ENCODE peak calls at places on chromosomes 16 and 17, in four cellular contexts. I is heart right ventricle, B is brain microvascular endothelial cell, H is A673. O is an unnamed sample. For H3K27me3, the result is how much of the 10 kb centered on the place peaks cover.

GRCh38 chr17:77371117-77371887 is 230.5 kb downstream of the SEC14L1 start:
- DNase-seq in I (no peak), B (peak), H (no peak), O (peak)

GRCh38 chr17:74737299-74738050 is 419 bp downstream of the RAB37 start:
- DNase-seq in I (no peak), B (no peak), H (peak), O (no peak)

GRCh38 chr16:65119905-65120341 is 1.9 kb downstream of the CDH11 start:
- DNase-seq in I (no peak), B (peak), H (peak), O (no peak)

GRCh38 chr16:50276128-50276444 is 9.7 kb downstream of the ADCY7 start:
- DNase-seq in I (no peak), B (no peak), H (no peak), O (no peak)

GRCh38 chr16:4648917-4649316 is 24.3 kb downstream of the MGRN1 start:
- DNase-seq in I (no peak), B (no peak), H (no peak), O (no peak)

GRCh38 chr16:65125871-65126270 is 4.0 kb upstream of the CDH11 start:
- DNase-seq in I (no peak), B (no peak), H (peak), O (no peak)

GRCh38 chr16:69225136-69225535 is 38.2 kb downstream of the SNTB2 start:
- DNase-seq in I (no peak), B (no peak), H (no peak), O (no peak)

GRCh38 chr17:13128676-13129075 is 110.8 kb upstream of the ELAC2 start:
- DNase-seq in I (no peak), B (no peak), H (no peak), O (no peak)

GRCh38 chr16:4846503-4846900 is 586 bp downstream of the GLYR1 start:
- DNase-seq in I (peak), B (peak), H (peak), O (peak)

GRCh38 chr16:81041696-81042095 is 6.1 kb downstream of the ATMIN start:
- DNase-seq in I (no peak), B (no peak), H (no peak), O (no peak)

GRCh38 chr17:13024526-13025263 is 6.9 kb upstream of the ELAC2 start:
- DNase-seq in I (peak), B (peak), H (peak), O (peak)

GRCh38 chr17:40219073-40219860 is at the start of gene WIPF2:
- DNase-seq in I (peak), B (peak), H (peak), O (peak)

GRCh38 chr16:67198238-67198734 is 645 bp upstream of the ELMO3 start:
- DNase-seq in I (no peak), B (no peak), H (peak), O (no peak)

GRCh38 chr17:76268991-76269981 is 4.1 kb downstream of the UBALD2 start:
- DNase-seq in I (no peak), B (no peak), H (no peak), O (peak)

GRCh38 chr17:66481259-66481658 is 178.8 kb downstream of the PRKCA start:
- DNase-seq in I (no peak), B (no peak), H (no peak), O (no peak)

GRCh38 chr17:36696805-36697204 is 95.4 kb downstream of the MRM1 start:
- DNase-seq in I (no peak), B (no peak), H (no peak), O (no peak)

GRCh38 chr17:36687736-36688135 is 86.4 kb downstream of the MRM1 start:
- DNase-seq in I (no peak), B (no peak), H (no peak), O (no peak)

GRCh38 chr17:36689089-36689667 is 87.8 kb downstream of the MRM1 start:
- DNase-seq in I (no peak), B (no peak), H (no peak), O (no peak)

GRCh38 chr17:36690190-36690589 is 88.8 kb downstream of the MRM1 start:
- DNase-seq in I (no peak), B (no peak), H (no peak), O (no peak)

GRCh38 chr17:36691606-36692005 is 90.2 kb downstream of the MRM1 start:
- DNase-seq in I (no peak), B (no peak), H (no peak), O (no peak)
- H3K27ac ChIP-seq in I (no peak), B (no peak), H (no peak), O (no peak)

GRCh38 chr16:1154887-1155331 is 2.0 kb downstream of the CACNA1H start:
- DNase-seq in I (no peak), B (no peak), H (no peak), O (no peak)

GRCh38 chr16:1155353-1156110 is 2.6 kb downstream of the CACNA1H start:
- DNase-seq in I (no peak), B (no peak), H (no peak), O (no peak)

GRCh38 chr16:1157639-1158455 is 4.9 kb downstream of the CACNA1H start:
- DNase-seq in I (peak), B (no peak), H (no peak), O (peak)

GRCh38 chr16:1156983-1157638 is 4.2 kb downstream of the CACNA1H start:
- DNase-seq in I (peak), B (no peak), H (no peak), O (no peak)

DNA sequence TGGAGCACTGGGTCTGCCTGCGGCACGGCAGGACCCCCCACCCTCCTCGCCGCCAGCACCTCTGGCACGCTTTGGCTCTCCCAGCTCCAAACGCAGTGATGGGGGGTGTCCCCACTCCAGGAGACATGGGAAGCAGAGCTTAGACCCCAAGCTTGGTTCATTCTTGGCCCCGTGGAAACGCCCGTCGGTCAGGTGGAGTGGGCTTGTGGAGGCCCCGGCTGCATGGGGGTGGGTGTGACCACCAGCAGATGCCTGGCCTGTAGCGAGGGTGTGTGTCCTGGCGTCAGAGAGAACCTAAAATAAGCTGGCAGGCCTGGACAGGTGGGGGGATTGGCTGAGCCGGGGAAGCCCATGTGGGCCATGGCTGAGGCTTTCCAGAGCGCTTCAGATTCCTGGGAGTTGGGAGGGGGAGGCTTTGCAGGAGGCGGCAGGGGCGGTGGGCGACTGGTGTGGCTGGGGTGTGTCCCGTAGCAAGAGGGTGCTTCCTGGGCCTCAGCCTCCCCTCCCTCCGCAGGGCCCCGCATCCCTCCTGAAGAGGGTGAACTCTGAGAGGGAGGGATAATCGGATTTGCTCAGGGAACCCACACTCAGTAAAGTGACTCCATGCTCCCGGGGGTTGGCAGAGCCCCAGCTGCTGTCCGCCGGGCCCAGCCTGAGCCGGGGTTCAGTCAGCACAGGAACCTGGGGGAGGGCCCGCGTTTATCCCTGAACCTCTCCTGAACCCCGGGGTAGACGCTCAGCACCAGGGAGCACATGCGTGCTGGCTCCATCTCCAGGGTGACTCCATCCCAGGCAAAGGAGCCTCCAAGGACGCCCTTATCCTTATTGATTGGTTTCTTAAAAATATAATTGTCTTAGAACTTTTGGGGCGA is 3.4 kb downstream of the CACNA1H start:
- DNase-seq in I (no peak), B (no peak), H (peak), O (no peak)
- H3K27me3 ChIP-seq in I (half or more), B (under half), H (under half), O (under half)

DNA sequence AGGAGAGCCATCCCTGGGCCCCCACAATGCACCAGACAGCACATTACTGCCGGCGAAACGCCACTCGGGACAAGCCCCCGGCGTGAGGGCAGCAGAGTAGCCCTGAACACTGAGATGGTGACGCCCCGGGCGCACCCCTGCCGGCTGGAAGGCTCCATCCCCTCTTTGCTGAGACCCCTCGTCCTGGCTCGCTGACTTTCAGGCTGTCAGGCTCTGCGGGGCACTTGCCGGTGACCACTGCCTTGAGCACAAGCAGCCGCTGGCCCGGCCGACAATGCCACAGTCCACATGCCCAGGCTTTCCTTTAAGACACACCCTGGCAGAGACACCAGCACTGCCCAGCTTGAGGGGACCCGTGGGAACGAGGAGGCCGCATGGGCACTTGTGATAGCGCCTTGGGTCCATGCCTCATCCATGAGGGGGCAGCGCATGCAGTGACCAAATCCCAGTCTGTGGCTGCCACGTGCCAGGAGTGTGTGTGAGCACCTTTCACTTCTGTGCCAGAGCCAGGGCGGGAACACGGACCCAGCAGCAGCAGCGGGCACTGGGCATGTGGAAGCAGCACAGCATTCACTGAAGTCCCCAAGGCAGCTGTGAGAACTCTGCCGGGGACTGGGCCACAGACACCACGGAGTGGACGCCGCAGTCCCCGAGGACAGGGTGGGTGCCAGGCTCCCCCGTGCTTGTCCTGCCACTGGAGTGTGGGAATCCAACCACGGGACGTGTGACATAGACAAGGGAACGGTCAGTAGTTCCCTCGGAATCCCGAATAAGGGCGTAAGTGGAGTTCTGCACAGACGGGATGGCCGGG is 24.5 kb downstream of the NDUFAF8 start:
- DNase-seq in I (no peak), B (no peak), H (no peak), O (no peak)
- H3K27ac ChIP-seq in I (no peak), B (no peak), H (no peak), O (no peak)

DNA sequence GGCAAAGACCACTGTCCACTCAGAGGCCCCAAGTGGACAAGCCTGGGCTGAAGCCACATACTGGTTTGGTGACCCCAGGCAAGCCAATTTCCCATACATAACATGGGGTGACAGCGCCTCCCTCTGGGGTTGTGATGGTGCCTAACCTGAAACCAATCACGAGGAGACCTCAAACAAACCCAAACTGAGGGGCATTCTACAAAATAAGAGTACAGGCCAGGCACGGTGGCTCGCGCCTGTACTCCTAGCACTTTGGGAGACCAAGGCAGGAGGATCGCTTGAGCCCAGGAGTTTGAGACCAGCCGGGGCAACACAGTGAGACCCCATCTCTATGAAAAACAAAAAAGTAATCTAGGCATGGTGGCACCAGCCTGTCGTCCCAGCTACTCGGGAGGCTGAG is 3.6 kb downstream of the P2RX5 start:
- DNase-seq in I (no peak), B (no peak), H (no peak), O (no peak)
- H3K27me3 ChIP-seq in I (under half), B (under half), H (under half), O (under half)

GRCh38 chr16:27549607-27549856 is 181 bp downstream of the GTF3C1 start:
- DNase-seq in I (no peak), B (no peak), H (no peak), O (no peak)

GRCh38 chr16:27550582-27550920 is 607 bp downstream of the KATNIP start:
- DNase-seq in I (no peak), B (no peak), H (no peak), O (no peak)

GRCh38 chr16:27547134-27547533 is 2.6 kb downstream of the GTF3C1 start:
- DNase-seq in I (no peak), B (peak), H (peak), O (no peak)

GRCh38 chr16:27549857-27550581 is at the start of the genes GTF3C1 and KATNIP:
- DNase-seq in I (peak), B (peak), H (peak), O (peak)

GRCh38 chr16:27547851-27548250 is 1.9 kb downstream of the GTF3C1 start:
- DNase-seq in I (no peak), B (no peak), H (no peak), O (no peak)
- H3K27ac ChIP-seq in I (peak), B (no peak), H (no peak), O (peak)

DNA sequence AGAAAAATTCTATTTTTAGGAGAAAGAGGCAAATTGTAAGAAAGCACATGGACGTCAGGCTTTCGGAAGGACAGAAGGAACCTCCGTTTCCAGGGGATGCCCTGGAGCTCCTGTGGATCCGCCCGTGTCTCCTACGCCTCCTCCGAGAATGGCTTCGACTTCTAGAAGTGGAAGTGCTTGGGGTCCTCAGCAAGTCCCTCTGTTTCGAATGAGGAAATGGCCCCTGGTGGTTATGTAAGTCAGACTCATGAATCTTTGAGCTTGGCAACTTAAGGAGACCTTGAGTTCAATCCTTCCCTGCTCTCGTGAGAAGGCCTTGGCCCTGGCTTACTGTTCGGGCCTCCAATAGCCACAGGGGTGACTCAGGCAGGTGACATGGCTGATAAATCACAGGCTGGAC is 38.9 kb downstream of the COX4I1 start:
- DNase-seq in I (no peak), B (no peak), H (no peak), O (no peak)
- H3K27me3 ChIP-seq in I (half or more), B (under half), H (under half), O (under half)

GRCh38 chr16:17565605-17566004 is 94.8 kb upstream of the XYLT1 start:
- DNase-seq in I (no peak), B (no peak), H (no peak), O (no peak)

GRCh38 chr16:17567455-17567854 is 96.7 kb upstream of the XYLT1 start:
- DNase-seq in I (no peak), B (no peak), H (no peak), O (no peak)

GRCh38 chr16:17566075-17566474 is 95.3 kb upstream of the XYLT1 start:
- DNase-seq in I (no peak), B (no peak), H (no peak), O (no peak)

GRCh38 chr16:17566656-17567450 is 96.1 kb upstream of the XYLT1 start:
- DNase-seq in I (no peak), B (no peak), H (no peak), O (no peak)

GRCh38 chr16:17568239-17568638 is 97.5 kb upstream of the XYLT1 start:
- DNase-seq in I (no peak), B (no peak), H (no peak), O (no peak)
- H3K27ac ChIP-seq in I (no peak), B (no peak), H (no peak), O (no peak)